ENCODE peak calls at places on chromosomes 3 and 15, in seven cellular contexts. One of them, this sample, is unnamed.

GRCh38 chr3:131840151-131840797 is 194.5 kb downstream of the CPNE4 start:
- DNase-seq in cardiac muscle cell: no peak
- DNase-seq in upper lobe of right lung: no peak
- DNase-seq in activated T-cell treated with anti-CD3 and anti-CD28 coated beads, Interleukin-2, amount 50 U/mL, for 1 hour: no peak
- DNase-seq in hepatocyte: no peak
- DNase-seq in naive B cell: no peak
- DNase-seq in erythroblast: no peak
- DNase-seq in this sample: no peak

GRCh38 chr15:66865622-66866611 is 163.9 kb downstream of the SMAD6 start:
- DNase-seq in naive B cell: peak; percentile 94
- DNase-seq in upper lobe of right lung: no peak
- DNase-seq in cardiac muscle cell: no peak
- DNase-seq in hepatocyte: no peak
- DNase-seq in activated T-cell treated with anti-CD3 and anti-CD28 coated beads, Interleukin-2, amount 50 U/mL, for 1 hour: no peak
- DNase-seq in erythroblast: no peak
- DNase-seq in this sample: no peak

GRCh38 chr3:79515072-79515471 is 252.7 kb downstream of the ROBO1 start:
- DNase-seq in hepatocyte: no peak
- DNase-seq in activated T-cell treated with anti-CD3 and anti-CD28 coated beads, Interleukin-2, amount 50 U/mL, for 1 hour: no peak
- DNase-seq in upper lobe of right lung: no peak
- DNase-seq in cardiac muscle cell: no peak
- DNase-seq in erythroblast: no peak
- DNase-seq in naive B cell: no peak
- DNase-seq in this sample: no peak

GRCh38 chr3:141840737-141841544 is 35.5 kb upstream of the ATP1B3 start:
- DNase-seq in upper lobe of right lung: no peak
- DNase-seq in naive B cell: no peak
- DNase-seq in hepatocyte: no peak
- DNase-seq in activated T-cell treated with anti-CD3 and anti-CD28 coated beads, Interleukin-2, amount 50 U/mL, for 1 hour: no peak
- DNase-seq in cardiac muscle cell: no peak
- DNase-seq in erythroblast: no peak
- DNase-seq in this sample: no peak

GRCh38 chr3:4721511-4721911 is 228.4 kb downstream of the ITPR1 start:
- DNase-seq in upper lobe of right lung: no peak
- DNase-seq in erythroblast: no peak
- DNase-seq in naive B cell: no peak
- DNase-seq in activated T-cell treated with anti-CD3 and anti-CD28 coated beads, Interleukin-2, amount 50 U/mL, for 1 hour: no peak
- DNase-seq in cardiac muscle cell: no peak
- DNase-seq in hepatocyte: no peak
- DNase-seq in this sample: no peak

GRCh38 chr15:99707481-99708270 is 25.6 kb downstream of the LYSMD4 start:
- DNase-seq in hepatocyte: no peak
- DNase-seq in naive B cell: no peak
- DNase-seq in erythroblast: no peak
- DNase-seq in upper lobe of right lung: no peak
- DNase-seq in activated T-cell treated with anti-CD3 and anti-CD28 coated beads, Interleukin-2, amount 50 U/mL, for 1 hour: no peak
- DNase-seq in cardiac muscle cell: no peak
- DNase-seq in this sample: no peak

GRCh38 chr3:17135696-17136095 is 250.9 kb downstream of the PLCL2 start:
- DNase-seq in activated T-cell treated with anti-CD3 and anti-CD28 coated beads, Interleukin-2, amount 50 U/mL, for 1 hour: no peak
- DNase-seq in naive B cell: no peak
- DNase-seq in hepatocyte: no peak
- DNase-seq in cardiac muscle cell: no peak
- DNase-seq in erythroblast: no peak
- DNase-seq in upper lobe of right lung: no peak
- DNase-seq in this sample: no peak

GRCh38 chr15:62850791-62851291 is 191.7 kb upstream of the TPM1 start:
- DNase-seq in cardiac muscle cell: peak; percentile 55
- DNase-seq in erythroblast: no peak
- DNase-seq in hepatocyte: no peak
- DNase-seq in activated T-cell treated with anti-CD3 and anti-CD28 coated beads, Interleukin-2, amount 50 U/mL, for 1 hour: no peak
- DNase-seq in upper lobe of right lung: no peak
- DNase-seq in naive B cell: no peak
- DNase-seq in this sample: peak; percentile 25

GRCh38 chr3:37734886-37735285 is 126.8 kb upstream of the CTDSPL start:
- DNase-seq in cardiac muscle cell: no peak
- DNase-seq in upper lobe of right lung: no peak
- DNase-seq in activated T-cell treated with anti-CD3 and anti-CD28 coated beads, Interleukin-2, amount 50 U/mL, for 1 hour: no peak
- DNase-seq in erythroblast: no peak
- DNase-seq in naive B cell: no peak
- DNase-seq in hepatocyte: no peak
- DNase-seq in this sample: no peak

GRCh38 chr15:84903751-84904150 is 19.3 kb downstream of the SLC28A1 start:
- DNase-seq in upper lobe of right lung: no peak
- DNase-seq in hepatocyte: no peak
- DNase-seq in cardiac muscle cell: no peak
- DNase-seq in activated T-cell treated with anti-CD3 and anti-CD28 coated beads, Interleukin-2, amount 50 U/mL, for 1 hour: no peak
- DNase-seq in naive B cell: no peak
- DNase-seq in erythroblast: no peak
- DNase-seq in this sample: no peak

GRCh38 chr15:35308802-35309201 is 223.7 kb upstream of the NANOGP8 start:
- DNase-seq in naive B cell: no peak
- DNase-seq in activated T-cell treated with anti-CD3 and anti-CD28 coated beads, Interleukin-2, amount 50 U/mL, for 1 hour: no peak
- DNase-seq in erythroblast: peak; percentile 16
- DNase-seq in cardiac muscle cell: peak; percentile 46
- DNase-seq in upper lobe of right lung: no peak
- DNase-seq in hepatocyte: peak; percentile 76
- DNase-seq in this sample: peak; percentile 78

GRCh38 chr3:15273214-15273613 is 59.2 kb downstream of the SH3BP5 start:
- DNase-seq in hepatocyte: no peak
- DNase-seq in cardiac muscle cell: no peak
- DNase-seq in erythroblast: no peak
- DNase-seq in upper lobe of right lung: no peak
- DNase-seq in activated T-cell treated with anti-CD3 and anti-CD28 coated beads, Interleukin-2, amount 50 U/mL, for 1 hour: no peak
- DNase-seq in naive B cell: no peak
- DNase-seq in this sample: no peak

GRCh38 chr3:78096488-78097255 is 1056.8 kb downstream of the ROBO2 start:
- DNase-seq in upper lobe of right lung: no peak
- DNase-seq in hepatocyte: no peak
- DNase-seq in naive B cell: no peak
- DNase-seq in cardiac muscle cell: no peak
- DNase-seq in erythroblast: no peak
- DNase-seq in activated T-cell treated with anti-CD3 and anti-CD28 coated beads, Interleukin-2, amount 50 U/mL, for 1 hour: no peak
- DNase-seq in this sample: no peak

GRCh38 chr15:52527196-52527897 is 1.3 kb downstream of the MYO5A start:
- DNase-seq in activated T-cell treated with anti-CD3 and anti-CD28 coated beads, Interleukin-2, amount 50 U/mL, for 1 hour: no peak
- DNase-seq in hepatocyte: no peak
- DNase-seq in cardiac muscle cell: no peak
- DNase-seq in erythroblast: no peak
- DNase-seq in naive B cell: no peak
- DNase-seq in upper lobe of right lung: no peak
- DNase-seq in this sample: peak; percentile 20

GRCh38 chr15:80674245-80674614 is 20.9 kb upstream of the ABHD17C start:
- DNase-seq in hepatocyte: no peak
- DNase-seq in naive B cell: no peak
- DNase-seq in upper lobe of right lung: no peak
- DNase-seq in activated T-cell treated with anti-CD3 and anti-CD28 coated beads, Interleukin-2, amount 50 U/mL, for 1 hour: no peak
- DNase-seq in cardiac muscle cell: no peak
- DNase-seq in erythroblast: no peak
- DNase-seq in this sample: no peak